ENCODE peak calls at places on chromosome 13, in six cellular contexts. I, R, Q, C, X and Z are unnamed samples.

GRCh38 chr13:33353210-33353609 is 67.7 kb upstream of the STARD13 start:
- DNase-seq in I (no peak), R (no peak), Q (peak; percentile 90), C (peak; percentile 70), X (no peak), Z (no peak)

GRCh38 chr13:108086678-108087077 is 128.7 kb downstream of the LIG4 start:
- DNase-seq in I (no peak), R (peak; percentile 0), Q (no peak), C (no peak), X (no peak), Z (peak; percentile 51)

GRCh38 chr13:34357435-34358232 is 539.7 kb downstream of the RFC3 start:
- DNase-seq in I (no peak), R (peak; percentile 74), Q (peak; percentile 47), C (no peak), X (no peak), Z (peak; percentile 88)

GRCh38 chr13:33355470-33355869 is 69.9 kb upstream of the STARD13 start:
- DNase-seq in I (no peak), R (no peak), Q (no peak), C (no peak), X (no peak), Z (no peak)

GRCh38 chr13:70088926-70089325 is 18.7 kb upstream of the ATXN8OS start:
- DNase-seq in I (no peak), R (no peak), Q (no peak), C (no peak), X (no peak), Z (no peak)

GRCh38 chr13:73449258-73449657 is 390.5 kb downstream of the KLF5 start:
- DNase-seq in I (no peak), R (no peak), Q (no peak), C (no peak), X (no peak), Z (peak; percentile 71)

GRCh38 chr13:107339209-107339608 is 771.3 kb upstream of the ARGLU1 start:
- DNase-seq in I (no peak), R (no peak), Q (no peak), C (no peak), X (no peak), Z (peak; percentile 52)

GRCh38 chr13:43054803-43055802 is 31.7 kb downstream of the DNAJC15 start:
- DNase-seq in I (no peak), R (peak; percentile 84), Q (no peak), C (no peak), X (no peak), Z (peak; percentile 40)

GRCh38 chr13:79943633-79944032 is 397.3 kb downstream of the SPRY2 start:
- DNase-seq in I (no peak), R (no peak), Q (no peak), C (no peak), X (no peak), Z (no peak)

DNA sequence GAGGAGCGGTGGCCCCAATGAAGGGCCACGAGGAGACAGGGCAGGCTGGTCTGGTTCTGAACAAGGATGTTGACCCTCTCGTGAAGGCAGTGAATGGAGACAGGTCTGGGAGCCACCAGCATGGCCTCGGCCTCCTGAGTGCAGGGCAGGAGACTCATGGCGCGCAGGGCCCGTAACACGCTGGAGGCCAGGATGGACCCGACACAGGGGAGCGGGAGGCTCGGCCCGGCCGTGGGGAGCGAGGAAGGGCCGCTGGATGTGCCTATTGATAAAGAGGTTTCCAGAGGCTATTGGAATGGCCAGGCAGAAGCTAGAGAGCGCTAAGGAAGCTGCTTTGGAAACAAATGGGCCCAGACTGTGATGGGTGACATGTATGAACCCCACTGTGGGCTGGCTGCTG is 132.5 kb downstream of the STK24 start:
- DNase-seq in I (no peak), R (no peak), Q (no peak), C (no peak), X (no peak), Z (no peak)
- H3K36me3 ChIP-seq in I (no peaks in the 10 kb centered on the region), R (peaks cover 35% of the 10 kb centered on the region), Q (no peaks in the 10 kb centered on the region), C (peaks cover 31% of the 10 kb centered on the region), X (peaks cover 45% of the 10 kb centered on the region), Z (peaks cover 8% of the 10 kb centered on the region)

DNA sequence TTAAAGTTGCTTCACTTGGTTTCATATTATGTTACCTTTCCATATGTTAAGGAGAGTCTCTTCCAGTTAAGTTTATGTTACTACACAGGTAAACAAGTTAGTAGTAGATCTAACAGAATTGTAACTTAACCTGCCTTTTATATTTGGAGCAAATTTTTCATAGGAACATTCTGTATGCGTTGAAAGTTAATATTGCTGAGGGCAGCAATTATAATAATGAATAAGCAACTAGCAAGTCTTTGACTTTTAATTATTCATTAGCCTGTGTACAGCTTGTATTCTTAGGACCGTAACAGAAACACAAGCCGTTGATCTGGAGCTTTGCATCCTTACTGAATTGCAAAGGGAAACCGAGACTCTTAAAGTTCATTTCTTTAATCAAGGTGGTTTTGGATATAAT is 11.6 kb downstream of the SUGT1 start:
- DNase-seq in I (no peak), R (no peak), Q (no peak), C (no peak), X (no peak), Z (no peak)
- H3K36me3 ChIP-seq in I (peaks cover 25% of the 10 kb centered on the region), R (peaks cover 47% of the 10 kb centered on the region), Q (no peaks in the 10 kb centered on the region), C (peaks cover 74% of the 10 kb centered on the region), X (peaks cover 5% of the 10 kb centered on the region), Z (peaks cover 26% of the 10 kb centered on the region)

DNA sequence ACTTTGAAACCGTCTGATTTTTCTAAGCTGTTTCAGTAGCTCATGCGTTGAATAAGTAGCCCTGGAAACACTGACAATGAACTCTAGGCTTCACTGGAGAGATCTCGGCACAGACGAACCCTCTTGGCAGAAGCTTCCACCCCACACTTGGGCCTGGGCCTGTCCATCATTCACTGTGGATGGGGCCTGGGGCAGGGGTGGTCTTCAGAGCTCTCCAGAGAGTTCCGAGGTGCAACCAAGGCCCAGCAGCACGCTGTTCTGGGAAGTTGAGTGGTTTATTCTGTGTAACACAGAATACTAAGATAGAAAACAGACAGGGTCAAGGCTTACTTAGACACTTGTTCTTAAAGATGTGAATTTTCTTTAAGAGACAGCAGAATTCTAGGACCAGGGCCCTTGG is 21.9 kb downstream of the NAXD start:
- DNase-seq in I (no peak), R (no peak), Q (no peak), C (no peak), X (no peak), Z (no peak)
- H3K36me3 ChIP-seq in I (peaks cover 64% of the 10 kb centered on the region), R (peaks cover 49% of the 10 kb centered on the region), Q (no peaks in the 10 kb centered on the region), C (peaks cover 66% of the 10 kb centered on the region), X (peaks cover 52% of the 10 kb centered on the region), Z (peaks cover 9% of the 10 kb centered on the region)

GRCh38 chr13:112824429-112824828 is 134.6 kb downstream of the ATP11A start:
- DNase-seq in I (no peak), R (no peak), Q (no peak), C (no peak), X (no peak), Z (no peak)
- H3K36me3 ChIP-seq in I (peaks cover 16% of the 10 kb centered on the region), R (no peaks in the 10 kb centered on the region), Q (no peaks in the 10 kb centered on the region), C (peaks cover 68% of the 10 kb centered on the region), X (peaks cover 4% of the 10 kb centered on the region), Z (no peaks in the 10 kb centered on the region)

GRCh38 chr13:77733674-77734073 is 36.2 kb downstream of the SLAIN1 start:
- DNase-seq in I (no peak), R (no peak), Q (no peak), C (no peak), X (no peak), Z (no peak)

GRCh38 chr13:77729502-77730221 is 32.2 kb downstream of the SLAIN1 start:
- DNase-seq in I (no peak), R (no peak), Q (no peak), C (no peak), X (no peak), Z (no peak)

GRCh38 chr13:77728265-77728966 is 30.9 kb downstream of the SLAIN1 start:
- DNase-seq in I (no peak), R (no peak), Q (no peak), C (no peak), X (no peak), Z (no peak)

GRCh38 chr13:77737583-77738200 is 40.2 kb downstream of the SLAIN1 start:
- DNase-seq in I (no peak), R (no peak), Q (no peak), C (no peak), X (no peak), Z (no peak)

GRCh38 chr13:77732287-77732686 is 34.8 kb downstream of the SLAIN1 start:
- DNase-seq in I (no peak), R (no peak), Q (no peak), C (no peak), X (no peak), Z (no peak)
- H3K36me3 ChIP-seq in I (no peaks in the 10 kb centered on the region), R (no peaks in the 10 kb centered on the region), Q (peaks cover 3% of the 10 kb centered on the region), C (no peaks in the 10 kb centered on the region), X (no peaks in the 10 kb centered on the region), Z (no peaks in the 10 kb centered on the region)

DNA sequence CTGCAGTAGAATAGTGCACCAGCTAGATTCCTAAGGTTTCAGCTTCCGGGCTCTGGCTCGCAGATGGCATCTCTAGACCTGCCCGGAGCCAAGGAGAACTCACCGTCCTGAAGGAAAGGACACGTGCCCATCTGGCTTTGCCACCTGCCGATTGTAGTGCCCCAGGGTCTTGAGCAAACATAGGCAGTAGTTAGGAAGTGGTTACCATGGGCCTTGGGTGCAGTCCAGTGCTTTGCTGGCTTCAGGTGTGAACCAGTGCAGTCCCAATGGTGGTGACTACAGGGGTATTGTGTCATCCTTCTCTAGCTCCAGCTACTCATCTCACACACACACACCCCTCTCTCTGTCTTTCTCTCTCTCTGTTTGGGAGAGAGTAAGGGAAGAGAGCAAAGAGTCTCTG is 61.4 kb upstream of the TEX29 start:
- DNase-seq in I (no peak), R (no peak), Q (no peak), C (no peak), X (no peak), Z (no peak)
- H3K36me3 ChIP-seq in I (peaks cover 10% of the 10 kb centered on the region), R (peaks cover 26% of the 10 kb centered on the region), Q (peaks cover 5% of the 10 kb centered on the region), C (peaks cover 32% of the 10 kb centered on the region), X (peaks cover 15% of the 10 kb centered on the region), Z (peaks cover 5% of the 10 kb centered on the region)

DNA sequence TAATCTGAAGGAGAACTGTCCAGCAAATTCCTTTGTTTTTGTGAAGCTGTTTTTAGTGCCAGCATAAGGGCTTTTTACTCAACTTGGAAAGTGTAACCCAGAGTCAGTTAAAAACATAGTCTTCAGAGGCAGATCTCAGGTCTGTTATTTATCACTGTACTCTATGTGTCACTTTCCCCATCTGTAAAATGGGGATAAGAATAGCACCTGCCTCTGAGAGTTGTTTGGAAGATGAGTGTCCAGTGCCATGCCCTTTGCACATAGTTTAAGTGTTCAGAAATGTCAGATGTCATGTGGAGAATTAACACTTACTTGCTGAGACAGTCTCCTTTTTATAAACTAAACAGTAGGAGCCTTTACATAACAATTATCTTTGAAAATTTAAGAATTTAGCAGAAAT is 27.9 kb downstream of the USPL1 start:
- DNase-seq in I (no peak), R (no peak), Q (no peak), C (no peak), X (no peak), Z (no peak)
- H3K36me3 ChIP-seq in I (peaks cover 41% of the 10 kb centered on the region), R (peaks cover 64% of the 10 kb centered on the region), Q (peaks cover 11% of the 10 kb centered on the region), C (peaks cover 55% of the 10 kb centered on the region), X (peaks cover 4% of the 10 kb centered on the region), Z (peaks cover 23% of the 10 kb centered on the region)